ENCODE peak calls at places on chromosomes 12 and 14, in five cellular contexts. One of them, this sample, is unnamed.
A peak's percentile ranks its signal among the peaks of the same experiment; 100 is the strongest.

GRCh38 chr14:34450958-34451357 is 11.1 kb downstream of the SPTSSA start:
- DNase-seq in GM13976: no peak
- DNase-seq in BE2C: no peak
- DNase-seq in neural crest cell: no peak
- DNase-seq in GM20000: no peak
- DNase-seq in this sample: no peak

GRCh38 chr14:49769171-49769570 is 1.2 kb downstream of the KLHDC2 start:
- DNase-seq in GM13976: no peak
- DNase-seq in GM20000: no peak
- DNase-seq in BE2C: no peak
- DNase-seq in neural crest cell: no peak
- DNase-seq in this sample: no peak

GRCh38 chr14:104891664-104892500 is 26.8 kb downstream of the CEP170B start:
- DNase-seq in BE2C: peak; percentile 8
- DNase-seq in neural crest cell: no peak
- DNase-seq in GM13976: no peak
- DNase-seq in GM20000: no peak
- DNase-seq in this sample: no peak

GRCh38 chr12:132075026-132075713 is 68.9 kb downstream of the DDX51 start:
- DNase-seq in neural crest cell: no peak
- DNase-seq in GM20000: no peak
- DNase-seq in GM13976: no peak
- DNase-seq in BE2C: no peak
- DNase-seq in this sample: no peak

GRCh38 chr14:59768855-59769254 is 101.7 kb downstream of the RTN1 start:
- DNase-seq in GM20000: no peak
- DNase-seq in GM13976: no peak
- DNase-seq in neural crest cell: no peak
- DNase-seq in BE2C: no peak
- DNase-seq in this sample: no peak

GRCh38 chr14:35088514-35088913 is 33.3 kb downstream of the PPP2R3C start:
- DNase-seq in BE2C: no peak
- DNase-seq in GM13976: no peak
- DNase-seq in GM20000: no peak
- DNase-seq in neural crest cell: no peak
- DNase-seq in this sample: no peak

GRCh38 chr14:50038398-50039119 is 77.8 kb downstream of the VCPKMT start:
- DNase-seq in BE2C: no peak
- DNase-seq in neural crest cell: no peak
- DNase-seq in GM20000: peak; percentile 76
- DNase-seq in GM13976: peak; percentile 79
- DNase-seq in this sample: peak; percentile 81

GRCh38 chr12:111687255-111687654 is 1.4 kb downstream of the ACAD10 start:
- DNase-seq in neural crest cell: no peak
- DNase-seq in GM20000: peak; percentile 36
- DNase-seq in BE2C: peak; percentile 16
- DNase-seq in GM13976: peak; percentile 41
- DNase-seq in this sample: peak; percentile 32

GRCh38 chr12:89863968-89864367 is 155.3 kb upstream of the ATP2B1 start:
- DNase-seq in GM20000: peak; percentile 26
- DNase-seq in GM13976: no peak
- DNase-seq in BE2C: no peak
- DNase-seq in neural crest cell: no peak
- DNase-seq in this sample: no peak

GRCh38 chr12:84276215-84276614 is 636.4 kb downstream of the SLC6A15 start:
- DNase-seq in GM20000: no peak
- DNase-seq in GM13976: no peak
- DNase-seq in BE2C: peak; percentile 62
- DNase-seq in neural crest cell: no peak
- DNase-seq in this sample: no peak

GRCh38 chr12:50825372-50825838 is 17.3 kb upstream of the TMPRSS12 start:
- DNase-seq in BE2C: no peak
- DNase-seq in GM20000: peak; percentile 49
- DNase-seq in GM13976: peak; percentile 44
- DNase-seq in neural crest cell: no peak
- DNase-seq in this sample: peak; percentile 49

GRCh38 chr12:4034926-4035325 is 161.7 kb upstream of the PARP11 start:
- DNase-seq in GM13976: no peak
- DNase-seq in neural crest cell: no peak
- DNase-seq in GM20000: no peak
- DNase-seq in BE2C: no peak
- DNase-seq in this sample: no peak

GRCh38 chr12:8609061-8609570 is 3.5 kb downstream of the AICDA start:
- DNase-seq in BE2C: peak; percentile 10
- DNase-seq in GM13976: peak; percentile 53
- DNase-seq in GM20000: peak; percentile 63
- DNase-seq in neural crest cell: peak; percentile 14
- DNase-seq in this sample: no peak

GRCh38 chr12:89166525-89166934 is 185.8 kb downstream of the DUSP6 start:
- DNase-seq in GM20000: peak; percentile 32
- DNase-seq in neural crest cell: no peak
- DNase-seq in GM13976: peak; percentile 31
- DNase-seq in BE2C: no peak
- DNase-seq in this sample: peak; percentile 25

GRCh38 chr14:70622111-70622712 is 19.5 kb upstream of the TTC9 start:
- DNase-seq in BE2C: peak; percentile 25
- DNase-seq in GM20000: peak; percentile 57
- DNase-seq in GM13976: peak; percentile 52
- DNase-seq in neural crest cell: peak; percentile 16
- DNase-seq in this sample: peak; percentile 66

GRCh38 chr12:18808221-18808620 is 70.3 kb downstream of the CAPZA3 start:
- DNase-seq in neural crest cell: no peak
- DNase-seq in GM13976: no peak
- DNase-seq in GM20000: no peak
- DNase-seq in BE2C: no peak
- DNase-seq in this sample: no peak

GRCh38 chr12:115385141-115385540 is 701.2 kb upstream of the TBX3 start:
- DNase-seq in BE2C: no peak
- DNase-seq in GM13976: no peak
- DNase-seq in GM20000: no peak
- DNase-seq in neural crest cell: no peak
- DNase-seq in this sample: no peak

GRCh38 chr12:52582971-52583456 is 9.4 kb upstream of the KRT74 start:
- DNase-seq in GM13976: peak; percentile 77
- DNase-seq in neural crest cell: peak; percentile 64
- DNase-seq in GM20000: peak; percentile 71
- DNase-seq in BE2C: peak; percentile 52
- DNase-seq in this sample: peak; percentile 71

GRCh38 chr12:49959570-49960473 is 1.9 kb upstream of the AQP5 start:
- DNase-seq in neural crest cell: peak; percentile 19
- DNase-seq in GM20000: peak; percentile 46
- DNase-seq in GM13976: no peak
- DNase-seq in BE2C: no peak
- DNase-seq in this sample: no peak

GRCh38 chr12:120725659-120726509 is at the start of gene ACADS:
- DNase-seq in neural crest cell: peak; percentile 84
- DNase-seq in GM13976: peak; percentile 99
- DNase-seq in GM20000: peak; percentile 99
- DNase-seq in BE2C: peak; percentile 95
- DNase-seq in this sample: peak; percentile 99

GRCh38 chr14:56515739-56516138 is 63.9 kb upstream of the TMEM260 start:
- DNase-seq in BE2C: no peak
- DNase-seq in GM20000: no peak
- DNase-seq in GM13976: no peak
- DNase-seq in neural crest cell: no peak
- DNase-seq in this sample: no peak

GRCh38 chr12:47717443-47718193 is 7.7 kb downstream of the ENDOU start:
- DNase-seq in BE2C: peak; percentile 77
- DNase-seq in neural crest cell: peak; percentile 65
- DNase-seq in GM20000: peak; percentile 60
- DNase-seq in GM13976: peak; percentile 76
- DNase-seq in this sample: peak; percentile 74

GRCh38 chr14:51069065-51069464 is 25.8 kb downstream of the TRIM9 start:
- DNase-seq in neural crest cell: no peak
- DNase-seq in GM13976: no peak
- DNase-seq in BE2C: no peak
- DNase-seq in GM20000: no peak
- DNase-seq in this sample: no peak

GRCh38 chr14:23123419-23123818 is 4.4 kb upstream of the CEBPE start:
- DNase-seq in BE2C: peak; percentile 88
- DNase-seq in GM13976: no peak
- DNase-seq in neural crest cell: no peak
- DNase-seq in GM20000: no peak
- DNase-seq in this sample: no peak

GRCh38 chr14:98906123-98906995 is 365.6 kb downstream of the BCL11B start:
- DNase-seq in GM20000: no peak
- DNase-seq in neural crest cell: no peak
- DNase-seq in BE2C: no peak
- DNase-seq in GM13976: no peak
- DNase-seq in this sample: no peak

GRCh38 chr12:6608592-6609311 is 1.6 kb upstream of the CHD4 start:
- DNase-seq in BE2C: peak; percentile 34
- DNase-seq in GM13976: no peak
- DNase-seq in GM20000: no peak
- DNase-seq in neural crest cell: no peak
- DNase-seq in this sample: no peak

GRCh38 chr12:19764408-19764807 is 325.1 kb downstream of the AEBP2 start:
- DNase-seq in BE2C: no peak
- DNase-seq in GM20000: no peak
- DNase-seq in GM13976: no peak
- DNase-seq in neural crest cell: no peak
- DNase-seq in this sample: no peak

GRCh38 chr14:77076118-77076631 is 21.9 kb upstream of the CIPC start:
- DNase-seq in GM13976: no peak
- DNase-seq in GM20000: no peak
- DNase-seq in neural crest cell: no peak
- DNase-seq in BE2C: no peak
- DNase-seq in this sample: no peak

GRCh38 chr12:116319851-116320621 is 42.5 kb upstream of the MED13L start:
- DNase-seq in BE2C: no peak
- DNase-seq in GM20000: no peak
- DNase-seq in GM13976: no peak
- DNase-seq in neural crest cell: no peak
- DNase-seq in this sample: no peak

DNA sequence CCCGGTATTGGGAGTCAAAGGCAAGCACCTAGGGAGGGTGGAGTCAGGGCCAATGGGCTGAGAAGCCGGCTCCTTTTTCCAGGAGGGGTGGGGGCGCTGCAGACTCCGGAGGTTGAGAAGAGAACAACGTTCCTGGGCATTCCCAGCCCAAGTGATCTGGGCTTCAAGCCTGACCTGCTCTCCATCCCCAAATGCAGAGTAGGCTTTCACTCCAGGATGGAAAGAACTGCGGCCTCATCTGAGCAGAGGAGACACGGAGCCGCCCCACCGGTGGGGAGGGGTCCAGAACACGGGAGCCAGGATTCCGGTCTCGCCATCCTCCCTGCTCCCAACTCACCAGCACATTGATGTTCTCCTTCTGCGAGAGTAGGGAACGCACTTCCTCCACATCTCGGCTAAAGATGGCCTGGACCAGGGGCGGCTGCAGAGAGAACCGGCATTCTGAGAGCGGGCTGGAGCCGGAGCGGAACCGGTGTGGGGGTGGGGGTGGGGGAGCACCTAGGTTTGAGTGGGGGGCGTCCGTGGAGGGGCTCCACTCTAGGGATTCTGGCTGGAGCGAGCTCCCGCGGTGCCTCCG is 605 bp downstream of the ANKRD52 start:
- DNase-seq in BE2C: peak; percentile 59
- DNase-seq in GM20000: peak; percentile 47
- DNase-seq in neural crest cell: peak; percentile 38
- DNase-seq in GM13976: peak; percentile 51
- DNase-seq in this sample: no peak
- TF ChIP-seq CTCF in BE2C: peak; percentile 19
- TF ChIP-seq CTCF in GM20000: no peak
- TF ChIP-seq CTCF in neural crest cell: no peak
- TF ChIP-seq CTCF in GM13976: no peak
- TF ChIP-seq CTCF in this sample: no peak

GRCh38 chr14:32383337-32384009 is 54.4 kb downstream of the AKAP6 start:
- DNase-seq in GM20000: no peak
- DNase-seq in GM13976: no peak
- DNase-seq in neural crest cell: no peak
- DNase-seq in BE2C: no peak
- DNase-seq in this sample: no peak

GRCh38 chr14:32384464-32384863 is 55.4 kb downstream of the AKAP6 start:
- DNase-seq in neural crest cell: no peak
- DNase-seq in GM13976: no peak
- DNase-seq in GM20000: no peak
- DNase-seq in BE2C: no peak
- DNase-seq in this sample: no peak

GRCh38 chr14:32381869-32382268 is 52.8 kb downstream of the AKAP6 start:
- DNase-seq in GM13976: no peak
- DNase-seq in neural crest cell: no peak
- DNase-seq in BE2C: no peak
- DNase-seq in GM20000: no peak
- DNase-seq in this sample: no peak

GRCh38 chr14:32379447-32379846 is 50.3 kb downstream of the AKAP6 start:
- DNase-seq in BE2C: no peak
- DNase-seq in GM20000: no peak
- DNase-seq in GM13976: no peak
- DNase-seq in neural crest cell: no peak
- DNase-seq in this sample: no peak

DNA sequence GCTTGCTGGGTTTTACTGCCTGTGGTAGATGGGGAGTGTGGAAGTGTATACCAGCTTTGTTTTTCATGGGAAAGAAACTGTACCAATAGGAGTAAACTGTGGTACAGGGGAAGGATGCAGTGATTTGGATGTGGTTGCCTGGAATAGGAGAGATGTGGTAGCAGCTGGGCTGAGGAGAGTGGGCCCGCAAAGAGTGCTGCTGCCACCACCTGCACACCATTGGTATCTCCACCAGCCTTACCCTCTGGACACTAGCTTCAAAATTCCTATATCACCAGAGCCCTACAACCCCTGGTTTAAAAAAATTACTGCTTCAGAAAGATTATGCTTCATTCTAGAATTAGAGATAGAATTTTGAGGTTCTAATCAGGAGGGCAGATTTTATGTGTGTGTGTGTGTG is 53.6 kb downstream of the AKAP6 start:
- DNase-seq in BE2C: peak; percentile 50
- DNase-seq in GM20000: no peak
- DNase-seq in GM13976: no peak
- DNase-seq in neural crest cell: no peak
- DNase-seq in this sample: no peak
- TF ChIP-seq CTCF in BE2C: peak; percentile 74
- TF ChIP-seq CTCF in GM20000: no peak
- TF ChIP-seq CTCF in GM13976: peak; percentile 4
- TF ChIP-seq CTCF in neural crest cell: peak; percentile 51
- TF ChIP-seq CTCF in this sample: no peak

GRCh38 chr12:91226-91625 is 24.7 kb downstream of the IQSEC3 start:
- DNase-seq in GM13976: no peak
- DNase-seq in neural crest cell: no peak
- DNase-seq in BE2C: no peak
- DNase-seq in GM20000: no peak
- DNase-seq in this sample: no peak
- TF ChIP-seq CTCF in GM13976: no peak
- TF ChIP-seq CTCF in neural crest cell: no peak
- TF ChIP-seq CTCF in BE2C: no peak
- TF ChIP-seq CTCF in GM20000: no peak
- TF ChIP-seq CTCF in this sample: no peak

DNA sequence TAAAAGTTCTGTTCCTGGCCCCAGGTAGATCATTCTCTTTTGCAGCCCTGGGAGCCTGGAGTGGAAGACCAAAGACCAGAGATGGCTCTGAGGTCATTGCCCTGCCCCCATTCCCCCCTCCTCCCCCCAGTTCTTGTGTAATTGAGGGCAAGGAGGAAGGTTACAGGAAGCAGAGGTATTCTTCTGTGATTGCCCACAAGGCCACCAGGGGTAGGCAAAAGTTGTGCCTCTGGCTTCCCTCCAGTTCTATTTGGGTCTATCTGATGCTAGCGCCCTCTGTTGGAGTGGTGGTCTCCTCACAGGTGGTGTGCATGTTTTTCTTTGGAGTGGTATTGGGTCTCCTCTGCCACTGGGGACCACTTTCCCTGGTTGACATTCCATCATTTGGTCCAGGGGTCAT is 41.2 kb upstream of the CRY1 start:
- DNase-seq in GM13976: no peak
- DNase-seq in BE2C: peak; percentile 54
- DNase-seq in GM20000: no peak
- DNase-seq in neural crest cell: no peak
- DNase-seq in this sample: no peak
- TF ChIP-seq CTCF in GM13976: no peak
- TF ChIP-seq CTCF in BE2C: peak; percentile 66
- TF ChIP-seq CTCF in GM20000: no peak
- TF ChIP-seq CTCF in neural crest cell: peak; percentile 51
- TF ChIP-seq CTCF in this sample: peak; percentile 6

This sample was measured in GM10248.